ENCODE peak calls at places on chromosomes 4 and X, in nine cellular contexts. One of them, this sample, is unnamed. For H3K9me3, the result is how much of the 10 kb centered on the place peaks cover.

GRCh38 chrX:114334473-114334982 is 249.4 kb upstream of the HTR2C start:
- DNase-seq in IMR-90: no peak
- DNase-seq in upper lobe of left lung: no peak
- DNase-seq in astrocyte: no peak
- DNase-seq in tibial nerve: no peak
- DNase-seq in esophagus muscularis mucosa: no peak
- DNase-seq in heart right ventricle: no peak
- DNase-seq in CD8-positive, alpha-beta T cell: no peak
- DNase-seq in adrenal gland: no peak
- DNase-seq in this sample: no peak

GRCh38 chr4:161714928-161715327 is 448.9 kb downstream of the FSTL5 start:
- DNase-seq in IMR-90: peak
- DNase-seq in upper lobe of left lung: no peak
- DNase-seq in astrocyte: peak
- DNase-seq in tibial nerve: no peak
- DNase-seq in esophagus muscularis mucosa: no peak
- DNase-seq in heart right ventricle: no peak
- DNase-seq in CD8-positive, alpha-beta T cell: no peak
- DNase-seq in adrenal gland: no peak
- DNase-seq in this sample: no peak

GRCh38 chrX:5959286-5959685 is 269.4 kb downstream of the NLGN4X start:
- DNase-seq in IMR-90: no peak
- DNase-seq in upper lobe of left lung: no peak
- DNase-seq in astrocyte: no peak
- DNase-seq in tibial nerve: no peak
- DNase-seq in esophagus muscularis mucosa: no peak
- DNase-seq in heart right ventricle: no peak
- DNase-seq in CD8-positive, alpha-beta T cell: no peak
- DNase-seq in adrenal gland: no peak
- DNase-seq in this sample: no peak

GRCh38 chr4:83285022-83285387 is 407 bp upstream of the COQ2 start:
- DNase-seq in IMR-90: peak
- DNase-seq in upper lobe of left lung: peak
- DNase-seq in astrocyte: peak
- DNase-seq in tibial nerve: peak
- DNase-seq in esophagus muscularis mucosa: no peak
- DNase-seq in heart right ventricle: peak
- DNase-seq in CD8-positive, alpha-beta T cell: no peak
- DNase-seq in adrenal gland: peak
- DNase-seq in this sample: no peak

GRCh38 chr4:46946914-46947313 is 37.9 kb upstream of the COX7B2 start:
- DNase-seq in IMR-90: peak
- DNase-seq in upper lobe of left lung: no peak
- DNase-seq in astrocyte: peak
- DNase-seq in tibial nerve: no peak
- DNase-seq in esophagus muscularis mucosa: no peak
- DNase-seq in heart right ventricle: no peak
- DNase-seq in CD8-positive, alpha-beta T cell: no peak
- DNase-seq in adrenal gland: no peak
- DNase-seq in this sample: no peak

GRCh38 chr4:27934881-27935280 is 1074.2 kb downstream of the STIM2 start:
- DNase-seq in IMR-90: no peak
- DNase-seq in upper lobe of left lung: no peak
- DNase-seq in astrocyte: no peak
- DNase-seq in tibial nerve: no peak
- DNase-seq in esophagus muscularis mucosa: no peak
- DNase-seq in heart right ventricle: no peak
- DNase-seq in CD8-positive, alpha-beta T cell: no peak
- DNase-seq in adrenal gland: no peak
- DNase-seq in this sample: no peak

GRCh38 chr4:56909083-56909981 is 1.6 kb downstream of the REST start:
- DNase-seq in IMR-90: peak
- DNase-seq in upper lobe of left lung: peak
- DNase-seq in astrocyte: peak
- DNase-seq in tibial nerve: peak
- DNase-seq in esophagus muscularis mucosa: no peak
- DNase-seq in heart right ventricle: peak
- DNase-seq in CD8-positive, alpha-beta T cell: no peak
- DNase-seq in adrenal gland: peak
- DNase-seq in this sample: peak

GRCh38 chr4:83780334-83780733 is 244.4 kb downstream of the GPAT3 start:
- DNase-seq in IMR-90: no peak
- DNase-seq in upper lobe of left lung: no peak
- DNase-seq in astrocyte: no peak
- DNase-seq in tibial nerve: no peak
- DNase-seq in esophagus muscularis mucosa: no peak
- DNase-seq in heart right ventricle: no peak
- DNase-seq in CD8-positive, alpha-beta T cell: no peak
- DNase-seq in adrenal gland: no peak
- DNase-seq in this sample: no peak

GRCh38 chr4:87806520-87806919 is 7.2 kb downstream of the IBSP start:
- DNase-seq in IMR-90: peak
- DNase-seq in upper lobe of left lung: no peak
- DNase-seq in astrocyte: peak
- DNase-seq in tibial nerve: no peak
- DNase-seq in esophagus muscularis mucosa: no peak
- DNase-seq in heart right ventricle: no peak
- DNase-seq in CD8-positive, alpha-beta T cell: no peak
- DNase-seq in adrenal gland: no peak
- DNase-seq in this sample: no peak

GRCh38 chrX:54950730-54951375 is 30.2 kb downstream of the TRO start:
- DNase-seq in IMR-90: no peak
- DNase-seq in upper lobe of left lung: no peak
- DNase-seq in astrocyte: no peak
- DNase-seq in tibial nerve: no peak
- DNase-seq in esophagus muscularis mucosa: no peak
- DNase-seq in heart right ventricle: no peak
- DNase-seq in CD8-positive, alpha-beta T cell: no peak
- DNase-seq in adrenal gland: no peak
- DNase-seq in this sample: no peak

GRCh38 chrX:124518888-124519287 is 172.5 kb downstream of the SH2D1A start:
- DNase-seq in IMR-90: peak
- DNase-seq in upper lobe of left lung: no peak
- DNase-seq in astrocyte: peak
- DNase-seq in tibial nerve: no peak
- DNase-seq in esophagus muscularis mucosa: no peak
- DNase-seq in heart right ventricle: no peak
- DNase-seq in CD8-positive, alpha-beta T cell: no peak
- DNase-seq in adrenal gland: no peak
- DNase-seq in this sample: no peak

GRCh38 chrX:25278341-25278740 is 262.6 kb upstream of the ARX start:
- DNase-seq in IMR-90: no peak
- DNase-seq in upper lobe of left lung: no peak
- DNase-seq in astrocyte: no peak
- DNase-seq in tibial nerve: no peak
- DNase-seq in esophagus muscularis mucosa: no peak
- DNase-seq in heart right ventricle: no peak
- DNase-seq in CD8-positive, alpha-beta T cell: no peak
- DNase-seq in adrenal gland: no peak
- DNase-seq in this sample: no peak

GRCh38 chrX:151746502-151746901 is 12.0 kb downstream of the CNGA2 start:
- DNase-seq in IMR-90: no peak
- DNase-seq in upper lobe of left lung: no peak
- DNase-seq in astrocyte: no peak
- DNase-seq in tibial nerve: no peak
- DNase-seq in esophagus muscularis mucosa: no peak
- DNase-seq in heart right ventricle: no peak
- DNase-seq in CD8-positive, alpha-beta T cell: no peak
- DNase-seq in adrenal gland: no peak
- DNase-seq in this sample: no peak

GRCh38 chrX:151742311-151742710 is 7.8 kb downstream of the CNGA2 start:
- DNase-seq in IMR-90: no peak
- DNase-seq in upper lobe of left lung: no peak
- DNase-seq in astrocyte: no peak
- DNase-seq in tibial nerve: no peak
- DNase-seq in esophagus muscularis mucosa: no peak
- DNase-seq in heart right ventricle: no peak
- DNase-seq in CD8-positive, alpha-beta T cell: no peak
- DNase-seq in adrenal gland: no peak
- DNase-seq in this sample: no peak

GRCh38 chrX:151741606-151742005 is 7.1 kb downstream of the CNGA2 start:
- DNase-seq in IMR-90: no peak
- DNase-seq in upper lobe of left lung: no peak
- DNase-seq in astrocyte: no peak
- DNase-seq in tibial nerve: no peak
- DNase-seq in esophagus muscularis mucosa: no peak
- DNase-seq in heart right ventricle: no peak
- DNase-seq in CD8-positive, alpha-beta T cell: no peak
- DNase-seq in adrenal gland: no peak
- DNase-seq in this sample: no peak

GRCh38 chrX:151743651-151744470 is 9.3 kb downstream of the CNGA2 start:
- DNase-seq in IMR-90: no peak
- DNase-seq in upper lobe of left lung: no peak
- DNase-seq in astrocyte: no peak
- DNase-seq in tibial nerve: no peak
- DNase-seq in esophagus muscularis mucosa: no peak
- DNase-seq in heart right ventricle: no peak
- DNase-seq in CD8-positive, alpha-beta T cell: no peak
- DNase-seq in adrenal gland: no peak
- DNase-seq in this sample: no peak

GRCh38 chrX:151745651-151746050 is 11.1 kb downstream of the CNGA2 start:
- DNase-seq in IMR-90: no peak
- DNase-seq in upper lobe of left lung: no peak
- DNase-seq in astrocyte: no peak
- DNase-seq in tibial nerve: no peak
- DNase-seq in esophagus muscularis mucosa: no peak
- DNase-seq in heart right ventricle: no peak
- DNase-seq in CD8-positive, alpha-beta T cell: no peak
- DNase-seq in adrenal gland: no peak
- DNase-seq in this sample: no peak
- H3K9me3 ChIP-seq in IMR-90: under half
- H3K9me3 ChIP-seq in upper lobe of left lung: under half
- H3K9me3 ChIP-seq in astrocyte: under half
- H3K9me3 ChIP-seq in tibial nerve: under half
- H3K9me3 ChIP-seq in esophagus muscularis mucosa: under half
- H3K9me3 ChIP-seq in heart right ventricle: under half
- H3K9me3 ChIP-seq in CD8-positive, alpha-beta T cell: under half
- H3K9me3 ChIP-seq in adrenal gland: under half
- H3K9me3 ChIP-seq in this sample: under half

DNA sequence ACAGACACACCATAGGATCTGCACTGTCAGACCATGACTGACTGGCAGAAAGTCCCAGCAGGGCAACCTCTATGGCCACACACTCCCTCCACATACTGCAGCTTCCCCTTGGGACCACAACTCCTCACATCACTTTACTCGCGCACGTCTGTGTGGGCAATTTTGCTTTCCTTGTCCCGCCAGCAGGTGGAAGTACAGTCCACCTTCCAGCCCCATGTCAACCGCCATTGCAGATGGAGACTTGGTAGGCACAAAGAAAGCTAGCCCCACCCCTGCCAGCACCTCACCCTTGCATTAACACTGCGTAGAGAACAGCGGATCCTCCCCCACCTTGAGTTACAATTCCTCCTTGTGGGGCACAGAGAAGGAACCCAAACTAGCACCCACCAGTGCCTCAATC is 74.4 kb upstream of the NAP1L2 start:
- DNase-seq in IMR-90: no peak
- DNase-seq in upper lobe of left lung: no peak
- DNase-seq in astrocyte: no peak
- DNase-seq in tibial nerve: no peak
- DNase-seq in esophagus muscularis mucosa: no peak
- DNase-seq in heart right ventricle: no peak
- DNase-seq in CD8-positive, alpha-beta T cell: no peak
- DNase-seq in adrenal gland: no peak
- DNase-seq in this sample: no peak
- TF ChIP-seq CTCF in IMR-90: no peak
- TF ChIP-seq CTCF in upper lobe of left lung: no peak
- TF ChIP-seq CTCF in astrocyte: no peak
- TF ChIP-seq CTCF in tibial nerve: no peak
- TF ChIP-seq CTCF in esophagus muscularis mucosa: no peak
- TF ChIP-seq CTCF in heart right ventricle: no peak
- TF ChIP-seq CTCF in CD8-positive, alpha-beta T cell: no peak
- TF ChIP-seq CTCF in adrenal gland: no peak
- TF ChIP-seq CTCF in this sample: no peak

GRCh38 chr4:21888195-21888976 is 60.2 kb downstream of the KCNIP4 start:
- DNase-seq in IMR-90: peak
- DNase-seq in upper lobe of left lung: no peak
- DNase-seq in astrocyte: peak
- DNase-seq in tibial nerve: no peak
- DNase-seq in esophagus muscularis mucosa: no peak
- DNase-seq in heart right ventricle: no peak
- DNase-seq in CD8-positive, alpha-beta T cell: no peak
- DNase-seq in adrenal gland: no peak
- DNase-seq in this sample: no peak

GRCh38 chr4:21887481-21887880 is 61.1 kb downstream of the KCNIP4 start:
- DNase-seq in IMR-90: no peak
- DNase-seq in upper lobe of left lung: no peak
- DNase-seq in astrocyte: peak
- DNase-seq in tibial nerve: no peak
- DNase-seq in esophagus muscularis mucosa: no peak
- DNase-seq in heart right ventricle: no peak
- DNase-seq in CD8-positive, alpha-beta T cell: no peak
- DNase-seq in adrenal gland: no peak
- DNase-seq in this sample: no peak

GRCh38 chr4:21884615-21885014 is 64.0 kb downstream of the KCNIP4 start:
- DNase-seq in IMR-90: no peak
- DNase-seq in upper lobe of left lung: no peak
- DNase-seq in astrocyte: no peak
- DNase-seq in tibial nerve: no peak
- DNase-seq in esophagus muscularis mucosa: no peak
- DNase-seq in heart right ventricle: no peak
- DNase-seq in CD8-positive, alpha-beta T cell: no peak
- DNase-seq in adrenal gland: no peak
- DNase-seq in this sample: no peak

GRCh38 chr4:21885241-21885640 is 63.3 kb downstream of the KCNIP4 start:
- DNase-seq in IMR-90: peak
- DNase-seq in upper lobe of left lung: no peak
- DNase-seq in astrocyte: peak
- DNase-seq in tibial nerve: no peak
- DNase-seq in esophagus muscularis mucosa: no peak
- DNase-seq in heart right ventricle: no peak
- DNase-seq in CD8-positive, alpha-beta T cell: no peak
- DNase-seq in adrenal gland: no peak
- DNase-seq in this sample: no peak

DNA sequence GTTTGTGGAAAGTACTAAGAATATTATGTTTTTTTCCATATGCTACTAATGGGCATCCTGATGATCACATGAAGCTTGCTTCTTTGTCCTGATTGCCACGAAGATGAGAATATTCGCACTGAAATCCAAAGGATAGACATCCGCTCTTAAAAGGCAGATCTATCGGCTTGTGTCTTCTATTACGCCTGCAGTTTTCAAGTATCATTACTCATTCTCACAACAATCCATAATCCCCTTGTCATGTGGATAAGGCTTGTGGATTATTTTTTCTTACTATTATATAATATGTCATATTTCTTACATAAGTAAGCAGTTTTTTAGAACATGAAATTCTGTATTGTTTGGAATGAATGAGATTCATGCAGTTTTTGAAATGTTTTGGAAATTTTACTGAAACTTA is 62.8 kb downstream of the KCNIP4 start:
- DNase-seq in IMR-90: no peak
- DNase-seq in upper lobe of left lung: no peak
- DNase-seq in astrocyte: peak
- DNase-seq in tibial nerve: no peak
- DNase-seq in esophagus muscularis mucosa: no peak
- DNase-seq in heart right ventricle: no peak
- DNase-seq in CD8-positive, alpha-beta T cell: no peak
- DNase-seq in adrenal gland: no peak
- DNase-seq in this sample: no peak
- H3K27ac ChIP-seq in IMR-90: no peak
- H3K27ac ChIP-seq in upper lobe of left lung: no peak
- H3K27ac ChIP-seq in astrocyte: peak
- H3K27ac ChIP-seq in tibial nerve: no peak
- H3K27ac ChIP-seq in esophagus muscularis mucosa: no peak
- H3K27ac ChIP-seq in heart right ventricle: no peak
- H3K27ac ChIP-seq in CD8-positive, alpha-beta T cell: no peak
- H3K27ac ChIP-seq in adrenal gland: no peak
- H3K27ac ChIP-seq in this sample: no peak

GRCh38 chrX:40012039-40012799 is 85.5 kb downstream of the BCOR start:
- DNase-seq in IMR-90: peak
- DNase-seq in upper lobe of left lung: no peak
- DNase-seq in astrocyte: peak
- DNase-seq in tibial nerve: peak
- DNase-seq in esophagus muscularis mucosa: no peak
- DNase-seq in heart right ventricle: peak
- DNase-seq in CD8-positive, alpha-beta T cell: no peak
- DNase-seq in adrenal gland: peak
- DNase-seq in this sample: no peak
- H3K9me3 ChIP-seq in IMR-90: under half
- H3K9me3 ChIP-seq in upper lobe of left lung: under half
- H3K9me3 ChIP-seq in astrocyte: under half
- H3K9me3 ChIP-seq in tibial nerve: under half
- H3K9me3 ChIP-seq in esophagus muscularis mucosa: under half
- H3K9me3 ChIP-seq in heart right ventricle: under half
- H3K9me3 ChIP-seq in CD8-positive, alpha-beta T cell: under half
- H3K9me3 ChIP-seq in adrenal gland: under half
- H3K9me3 ChIP-seq in this sample: under half